ENCODE peak calls at places on chromosome 5, in five cellular contexts. A is GM20000, V is RWPE1, W is coronary artery, S is Calu3. L is an unnamed sample.

GRCh38 chr5:90557391-90557790 is 1.2 kb upstream of the ADGRV1 start:
- DNase-seq in A (no peak), V (no peak), S (no peak), W (no peak), L (no peak)

GRCh38 chr5:53923969-53924876 is 363.8 kb downstream of the NDUFS4 start:
- DNase-seq in S (no peak), V (no peak), A (no peak), W (no peak), L (no peak)

GRCh38 chr5:67094476-67095300 is 101.9 kb downstream of the CD180 start:
- DNase-seq in A (no peak), V (peak), W (no peak), S (no peak), L (peak)

GRCh38 chr5:131387236-131387635 is 123.4 kb downstream of the CDC42SE2 start:
- DNase-seq in S (no peak), V (no peak), W (no peak), A (no peak), L (no peak)

GRCh38 chr5:146565764-146566163 is 49.8 kb upstream of the GPR151 start:
- DNase-seq in W (no peak), S (peak), A (peak), V (peak), L (peak)

GRCh38 chr5:143170104-143170503 is 233.4 kb downstream of the NR3C1 start:
- DNase-seq in V (no peak), A (no peak), W (no peak), S (no peak), L (no peak)

GRCh38 chr5:145718956-145719355 is 116.2 kb downstream of the PRELID2 start:
- DNase-seq in A (no peak), S (peak), V (peak), W (no peak), L (peak)

GRCh38 chr5:59020611-59021285 is 437.9 kb downstream of the RAB3C start:
- DNase-seq in S (no peak), W (no peak), A (no peak), V (peak), L (peak)

GRCh38 chr5:40436535-40437237 is 243.0 kb upstream of the PTGER4 start:
- DNase-seq in V (no peak), A (peak), S (no peak), W (no peak), L (no peak)

GRCh38 chr5:172749881-172750608 is 20.9 kb downstream of the DUSP1 start:
- DNase-seq in W (peak), V (no peak), S (no peak), A (no peak), L (no peak)

GRCh38 chr5:165333623-165334022 is 1828.2 kb downstream of the MAT2B start:
- DNase-seq in V (no peak), W (no peak), A (no peak), S (no peak), L (no peak)

GRCh38 chr5:14167211-14167845 is 24.2 kb downstream of the TRIO start:
- DNase-seq in W (no peak), S (no peak), V (peak), A (no peak), L (peak)

GRCh38 chr5:143700994-143701393 is 111.0 kb upstream of the HMHB1 start:
- DNase-seq in S (no peak), A (no peak), W (no peak), V (no peak), L (no peak)

GRCh38 chr5:68554566-68555279 is 339.2 kb downstream of the PIK3R1 start:
- DNase-seq in W (no peak), V (peak), S (no peak), A (no peak), L (peak)

GRCh38 chr5:418681-419121 is 24.3 kb upstream of the EXOC3 start:
- DNase-seq in S (no peak), W (no peak), V (no peak), A (no peak), L (no peak)

GRCh38 chr5:124596595-124597388 is 149.6 kb downstream of the ZNF608 start:
- DNase-seq in V (peak), W (no peak), S (peak), A (no peak), L (peak)

GRCh38 chr5:1543398-1544293 is 19.9 kb upstream of the LPCAT1 start:
- DNase-seq in S (no peak), V (no peak), W (peak), A (peak), L (peak)

GRCh38 chr5:154826-155225 is 36.5 kb upstream of the LRRC14B start:
- DNase-seq in V (no peak), S (no peak), W (peak), A (no peak), L (no peak)

GRCh38 chr5:176774216-176775171 is 35.9 kb upstream of the UNC5A start:
- DNase-seq in A (no peak), W (peak), S (no peak), V (no peak), L (no peak)

GRCh38 chr5:82465235-82465634 is 187.1 kb upstream of the RPS23 start:
- DNase-seq in V (no peak), S (no peak), A (no peak), W (no peak), L (no peak)

GRCh38 chr5:109688647-109688998 is 1.1 kb upstream of the MAN2A1 start:
- DNase-seq in A (peak), W (no peak), V (no peak), S (no peak), L (no peak)

GRCh38 chr5:172168311-172168710 is 19.7 kb downstream of the STK10 start:
- DNase-seq in S (no peak), A (no peak), W (no peak), V (no peak), L (no peak)

DNA sequence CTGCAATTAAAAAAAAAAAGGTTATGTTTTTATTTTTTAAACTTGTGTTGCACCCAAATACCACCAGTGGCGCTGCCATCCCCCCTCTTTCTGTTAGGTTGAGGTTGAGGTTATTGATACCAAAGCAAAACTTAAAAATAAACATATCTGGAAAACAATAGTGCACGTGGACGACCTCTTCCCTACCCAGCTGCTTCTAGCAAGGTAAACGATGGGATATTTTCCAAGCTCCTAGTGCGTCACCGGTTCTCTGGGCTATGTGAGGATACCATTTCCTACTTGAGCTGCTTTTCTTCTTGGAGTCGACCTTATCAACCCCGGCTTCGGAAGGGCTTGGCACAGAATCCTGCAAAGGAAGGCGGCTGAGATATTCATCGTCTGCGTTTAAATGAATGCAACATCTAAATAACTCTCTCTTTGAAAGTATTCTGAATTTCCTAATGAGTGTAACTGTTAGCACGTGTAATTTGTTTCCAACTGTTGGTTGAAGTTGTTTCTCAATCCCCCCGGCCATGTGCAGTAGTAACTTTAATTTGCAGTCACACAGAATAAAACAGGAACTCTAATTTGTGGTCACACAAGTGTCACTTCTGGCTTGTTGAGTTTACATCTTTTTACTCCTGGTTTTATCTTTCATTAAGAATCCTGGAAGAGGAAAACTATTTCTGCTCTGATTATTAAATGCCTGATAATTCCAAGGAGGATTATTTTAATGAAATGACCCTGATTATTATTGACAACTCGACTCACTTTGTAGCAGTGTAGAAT is 993 bp downstream of the SCAMP1 start:
- DNase-seq in V (peak), S (peak), W (no peak), A (peak), L (peak)
- TF ChIP-seq CTCF in V (peak), S (peak), W (no peak), A (no peak), L (peak)

DNA sequence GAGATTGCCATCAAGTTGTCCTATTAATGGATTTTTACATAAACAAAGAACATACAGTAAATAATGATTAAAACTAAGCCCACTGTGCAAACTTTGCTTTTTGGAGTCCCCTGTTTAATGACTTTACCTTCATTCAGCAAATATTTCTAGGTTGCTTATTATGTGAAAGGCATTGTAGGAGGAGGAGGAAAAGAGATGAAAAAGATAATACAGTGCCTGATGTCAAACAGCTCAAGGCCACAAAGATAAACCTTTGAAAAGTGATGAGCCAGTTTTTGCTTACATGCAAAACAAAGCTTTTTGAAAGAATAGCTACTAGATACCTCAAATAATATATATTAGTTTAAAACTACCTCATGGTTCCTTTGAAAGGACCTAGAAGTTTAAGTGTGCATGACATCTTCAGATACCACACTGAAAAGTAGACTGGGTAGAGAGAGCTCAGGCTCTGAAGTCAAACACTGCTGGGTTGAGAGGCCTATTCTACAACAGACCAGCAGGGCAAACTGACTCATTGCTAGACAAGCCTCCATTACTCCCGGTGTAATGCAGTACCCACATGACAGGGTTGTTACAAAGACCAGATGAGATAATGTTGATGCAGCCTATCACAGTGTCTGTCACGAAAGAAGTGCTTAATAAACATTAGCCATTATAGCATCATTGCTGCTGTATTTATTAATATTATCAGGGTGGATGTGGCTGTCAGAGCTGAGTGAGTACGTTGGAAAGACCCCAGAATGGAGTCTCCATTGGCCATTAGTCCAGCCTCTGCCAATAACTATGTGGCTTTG is 11.8 kb downstream of the DEPDC1B start:
- DNase-seq in W (no peak), A (peak), S (peak), V (peak), L (peak)
- TF ChIP-seq CTCF in W (no peak), A (no peak), S (peak), V (no peak), L (peak)

GRCh38 chr5:107466233-107466769 is 204.4 kb downstream of the EFNA5 start:
- DNase-seq in W (no peak), A (no peak), V (peak), S (peak), L (peak)

GRCh38 chr5:107463731-107464130 is 207.0 kb downstream of the EFNA5 start:
- DNase-seq in S (no peak), W (no peak), A (no peak), V (no peak), L (no peak)

GRCh38 chr5:107467137-107467932 is 203.4 kb downstream of the EFNA5 start:
- DNase-seq in V (no peak), W (no peak), S (no peak), A (no peak), L (no peak)

GRCh38 chr5:107464403-107464802 is 206.3 kb downstream of the EFNA5 start:
- DNase-seq in A (no peak), W (no peak), V (no peak), S (no peak), L (no peak)

DNA sequence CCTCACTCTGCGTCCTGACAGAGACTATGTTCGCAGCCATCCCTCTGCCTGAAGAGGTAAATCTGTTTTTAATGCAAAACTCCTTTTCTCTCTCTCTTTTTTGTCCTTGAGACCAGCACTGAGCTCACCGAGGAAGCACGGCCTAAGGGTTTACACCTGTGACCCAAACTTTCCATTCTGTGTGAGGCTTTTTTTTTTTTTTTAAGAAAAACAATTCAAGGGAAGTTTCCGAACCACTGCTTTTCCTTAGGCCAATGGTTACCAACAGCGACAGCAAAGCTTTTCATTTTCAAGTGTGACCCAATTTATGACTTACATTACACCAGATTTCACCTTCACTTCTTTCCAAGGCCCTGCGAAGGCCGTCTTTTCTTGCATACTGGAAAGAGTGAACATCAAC is 205.9 kb downstream of the EFNA5 start:
- DNase-seq in W (no peak), A (no peak), V (no peak), S (no peak), L (no peak)
- TF ChIP-seq CTCF in W (no peak), A (no peak), V (no peak), S (no peak), L (no peak)

GRCh38 chr5:76403713-76403962 is 553 bp downstream of the IQGAP2 start:
- DNase-seq in W (no peak), S (no peak), V (peak), A (no peak), L (no peak)
- TF ChIP-seq CTCF in W (no peak), S (peak), V (no peak), A (no peak), L (no peak)

GRCh38 chr5:140821375-140822280 is at the start of gene PCDHA5:
- DNase-seq in S (no peak), V (no peak), A (no peak), W (no peak), L (peak)
- TF ChIP-seq CTCF in S (no peak), V (peak), A (peak), W (no peak), L (peak)

GRCh38 chr5:174570662-174571061 is 153.7 kb upstream of the MSX2 start:
- DNase-seq in W (no peak), S (no peak), V (no peak), A (no peak), L (no peak)

GRCh38 chr5:174575043-174575442 is 149.3 kb upstream of the MSX2 start:
- DNase-seq in W (no peak), S (no peak), A (no peak), V (no peak), L (no peak)

GRCh38 chr5:174572591-174572990 is 151.8 kb upstream of the MSX2 start:
- DNase-seq in W (no peak), A (no peak), S (no peak), V (peak), L (no peak)

GRCh38 chr5:174573210-174574014 is 151.0 kb upstream of the MSX2 start:
- DNase-seq in W (no peak), V (no peak), A (no peak), S (no peak), L (no peak)

GRCh38 chr5:174571662-174572397 is 152.6 kb upstream of the MSX2 start:
- DNase-seq in S (peak), A (no peak), V (peak), W (peak), L (peak)
- TF ChIP-seq CTCF in S (peak), A (no peak), V (peak), W (no peak), L (peak)

DNA sequence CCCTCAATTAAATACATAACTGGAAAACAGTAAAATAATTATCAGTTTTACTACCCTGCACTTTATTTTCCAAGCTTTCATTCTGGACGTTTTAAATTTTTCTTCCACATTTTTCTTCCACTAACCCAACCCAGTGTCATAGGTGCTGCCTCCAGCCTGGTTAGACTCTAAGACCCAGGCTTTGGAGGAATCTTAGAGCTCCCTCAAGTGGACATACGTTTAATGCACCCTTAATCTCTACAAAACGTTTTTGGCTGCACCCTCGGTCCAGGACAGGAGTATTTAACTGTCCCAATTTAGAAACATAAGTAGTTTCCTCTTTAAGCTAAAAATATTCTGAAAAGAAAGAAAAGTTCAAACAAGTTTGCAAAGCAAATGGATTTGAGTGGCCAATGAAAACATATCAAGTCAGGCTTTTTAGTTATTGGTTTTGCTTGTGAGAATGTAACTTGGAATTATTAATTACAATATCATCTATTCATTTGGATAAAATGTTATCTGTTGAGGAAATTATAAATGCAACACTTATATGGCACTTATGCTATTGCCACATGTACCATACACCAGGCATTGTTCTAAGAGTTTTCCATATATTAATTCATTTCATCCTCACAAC is 38.9 kb downstream of the CDH6 start:
- DNase-seq in A (peak), W (no peak), S (peak), V (peak), L (peak)
- TF ChIP-seq CTCF in A (peak), W (peak), S (peak), V (peak), L (peak)

GRCh38 chr5:75588666-75589065 is 22.6 kb upstream of the ANKDD1B start:
- DNase-seq in V (no peak), A (no peak), S (no peak), W (no peak), L (no peak)

GRCh38 chr5:75584641-75585040 is 26.6 kb upstream of the ANKDD1B start:
- DNase-seq in A (no peak), S (no peak), W (no peak), V (no peak), L (peak)
- TF ChIP-seq CTCF in A (no peak), S (no peak), W (no peak), V (no peak), L (peak)

GRCh38 chr5:26569241-26569928 is 469.0 kb downstream of the CDH9 start:
- DNase-seq in W (no peak), V (no peak), S (no peak), A (no peak), L (no peak)
- TF ChIP-seq CTCF in W (no peak), V (no peak), S (no peak), A (no peak), L (no peak)